ENCODE peak calls at places on chromosomes 4 and X, in ten cellular contexts. One of them, this sample, is unnamed.

GRCh38 chr4:10413177-10413576 is 44.0 kb downstream of the ZNF518B start:
- DNase-seq in hepatocyte: no peak
- DNase-seq in sciatic nerve: no peak
- DNase-seq in fibroblast of pulmonary artery: no peak
- DNase-seq in posterior cingulate gyrus: no peak
- DNase-seq in NCI-H345: no peak
- DNase-seq in HT1080: no peak
- DNase-seq in HAP-1: no peak
- DNase-seq in ACHN: no peak
- DNase-seq in foreskin fibroblast: no peak
- DNase-seq in this sample: no peak

GRCh38 chrX:2228466-2228865 is 272.3 kb downstream of the DHRSX start:
- DNase-seq in hepatocyte: no peak
- DNase-seq in sciatic nerve: no peak
- DNase-seq in fibroblast of pulmonary artery: no peak
- DNase-seq in posterior cingulate gyrus: no peak
- DNase-seq in NCI-H345: no peak
- DNase-seq in HT1080: no peak
- DNase-seq in HAP-1: no peak
- DNase-seq in ACHN: no peak
- DNase-seq in foreskin fibroblast: no peak
- DNase-seq in this sample: peak; percentile 12

GRCh38 chrX:82087699-82088098 is 885.8 kb downstream of the SH3BGRL start:
- DNase-seq in hepatocyte: no peak
- DNase-seq in sciatic nerve: no peak
- DNase-seq in fibroblast of pulmonary artery: no peak
- DNase-seq in posterior cingulate gyrus: no peak
- DNase-seq in NCI-H345: no peak
- DNase-seq in HT1080: no peak
- DNase-seq in HAP-1: no peak
- DNase-seq in ACHN: no peak
- DNase-seq in foreskin fibroblast: no peak
- DNase-seq in this sample: no peak

GRCh38 chr4:139532951-139533350 is 23.1 kb downstream of the SETD7 start:
- DNase-seq in hepatocyte: no peak
- DNase-seq in sciatic nerve: no peak
- DNase-seq in fibroblast of pulmonary artery: no peak
- DNase-seq in posterior cingulate gyrus: no peak
- DNase-seq in NCI-H345: no peak
- DNase-seq in HT1080: no peak
- DNase-seq in HAP-1: no peak
- DNase-seq in ACHN: no peak
- DNase-seq in foreskin fibroblast: no peak
- DNase-seq in this sample: no peak

GRCh38 chr4:144174401-144175067 is 34.0 kb upstream of the GYPA start:
- DNase-seq in hepatocyte: peak; percentile 74
- DNase-seq in sciatic nerve: no peak
- DNase-seq in fibroblast of pulmonary artery: peak; percentile 82
- DNase-seq in posterior cingulate gyrus: no peak
- DNase-seq in NCI-H345: peak; percentile 35
- DNase-seq in HT1080: peak; percentile 62
- DNase-seq in HAP-1: no peak
- DNase-seq in ACHN: peak; percentile 60
- DNase-seq in foreskin fibroblast: peak; percentile 37
- DNase-seq in this sample: peak; percentile 57

GRCh38 chr4:186840222-186840701 is 116.6 kb upstream of the FAT1 start:
- DNase-seq in hepatocyte: no peak
- DNase-seq in sciatic nerve: peak; percentile 82
- DNase-seq in fibroblast of pulmonary artery: no peak
- DNase-seq in posterior cingulate gyrus: no peak
- DNase-seq in NCI-H345: no peak
- DNase-seq in HT1080: no peak
- DNase-seq in HAP-1: no peak
- DNase-seq in ACHN: peak; percentile 94
- DNase-seq in foreskin fibroblast: no peak
- DNase-seq in this sample: no peak

GRCh38 chr4:55864577-55865223 is 11.3 kb downstream of the EXOC1 start:
- DNase-seq in hepatocyte: no peak
- DNase-seq in sciatic nerve: no peak
- DNase-seq in fibroblast of pulmonary artery: no peak
- DNase-seq in posterior cingulate gyrus: no peak
- DNase-seq in NCI-H345: no peak
- DNase-seq in HT1080: no peak
- DNase-seq in HAP-1: no peak
- DNase-seq in ACHN: no peak
- DNase-seq in foreskin fibroblast: no peak
- DNase-seq in this sample: no peak

GRCh38 chrX:80138938-80139337 is 124.4 kb downstream of the TBX22 start:
- DNase-seq in hepatocyte: no peak
- DNase-seq in sciatic nerve: no peak
- DNase-seq in fibroblast of pulmonary artery: no peak
- DNase-seq in posterior cingulate gyrus: no peak
- DNase-seq in NCI-H345: no peak
- DNase-seq in HT1080: no peak
- DNase-seq in HAP-1: no peak
- DNase-seq in ACHN: no peak
- DNase-seq in foreskin fibroblast: no peak
- DNase-seq in this sample: no peak

GRCh38 chr4:184892999-184893398 is 67.2 kb upstream of the ACSL1 start:
- DNase-seq in hepatocyte: no peak
- DNase-seq in sciatic nerve: no peak
- DNase-seq in fibroblast of pulmonary artery: no peak
- DNase-seq in posterior cingulate gyrus: no peak
- DNase-seq in NCI-H345: no peak
- DNase-seq in HT1080: no peak
- DNase-seq in HAP-1: no peak
- DNase-seq in ACHN: no peak
- DNase-seq in foreskin fibroblast: no peak
- DNase-seq in this sample: no peak

GRCh38 chr4:89836897-89837384 is at the start of gene SNCA:
- DNase-seq in hepatocyte: peak; percentile 74
- DNase-seq in sciatic nerve: peak; percentile 85
- DNase-seq in fibroblast of pulmonary artery: peak; percentile 74
- DNase-seq in posterior cingulate gyrus: peak; percentile 96
- DNase-seq in NCI-H345: peak; percentile 82
- DNase-seq in HT1080: no peak
- DNase-seq in HAP-1: peak; percentile 94
- DNase-seq in ACHN: peak; percentile 58
- DNase-seq in foreskin fibroblast: peak; percentile 38
- DNase-seq in this sample: peak; percentile 68

This sample was measured in amniotic epithelial cell.